ENCODE peak calls at places on chromosome 6, in five cellular contexts. One of them, this sample, is unnamed.

GRCh38 chr6:131754715-131755567 is 44.1 kb upstream of the CTAGE9 start:
- DNase-seq in nucleus accumbens: no peak
- DNase-seq in brain microvascular endothelial cell: peak
- DNase-seq in PC-9: peak
- DNase-seq in Daoy: peak
- DNase-seq in this sample: no peak

GRCh38 chr6:26477431-26477830 is 19.7 kb downstream of the BTN2A1 start:
- DNase-seq in nucleus accumbens: no peak
- DNase-seq in brain microvascular endothelial cell: no peak
- DNase-seq in PC-9: no peak
- DNase-seq in Daoy: no peak
- DNase-seq in this sample: no peak

GRCh38 chr6:44649365-44650025 is 262.0 kb downstream of the CDC5L start:
- DNase-seq in nucleus accumbens: no peak
- DNase-seq in brain microvascular endothelial cell: no peak
- DNase-seq in PC-9: no peak
- DNase-seq in Daoy: no peak
- DNase-seq in this sample: no peak

GRCh38 chr6:85428486-85428885 is 21.4 kb upstream of the NT5E start:
- DNase-seq in nucleus accumbens: no peak
- DNase-seq in brain microvascular endothelial cell: no peak
- DNase-seq in PC-9: no peak
- DNase-seq in Daoy: no peak
- DNase-seq in this sample: no peak

GRCh38 chr6:143840595-143840994 is 2.5 kb upstream of the LTV1 start:
- DNase-seq in nucleus accumbens: no peak
- DNase-seq in brain microvascular endothelial cell: no peak
- DNase-seq in PC-9: no peak
- DNase-seq in Daoy: no peak
- DNase-seq in this sample: no peak

GRCh38 chr6:42898891-42899361 is 16.9 kb upstream of the PTCRA start:
- DNase-seq in nucleus accumbens: peak
- DNase-seq in brain microvascular endothelial cell: peak
- DNase-seq in PC-9: peak
- DNase-seq in Daoy: peak
- DNase-seq in this sample: peak

GRCh38 chr6:34645627-34646026 is 50.9 kb downstream of the ILRUN start:
- DNase-seq in nucleus accumbens: no peak
- DNase-seq in brain microvascular endothelial cell: no peak
- DNase-seq in PC-9: no peak
- DNase-seq in Daoy: no peak
- DNase-seq in this sample: no peak

GRCh38 chr6:166419268-166419667 is 36.5 kb upstream of the MPC1 start:
- DNase-seq in nucleus accumbens: no peak
- DNase-seq in brain microvascular endothelial cell: peak
- DNase-seq in PC-9: no peak
- DNase-seq in Daoy: peak
- DNase-seq in this sample: no peak

GRCh38 chr6:170247178-170247701 is 43.6 kb downstream of the DLL1 start:
- DNase-seq in nucleus accumbens: no peak
- DNase-seq in brain microvascular endothelial cell: no peak
- DNase-seq in PC-9: no peak
- DNase-seq in Daoy: peak
- DNase-seq in this sample: no peak

GRCh38 chr6:4687989-4688947 is 87.9 kb upstream of the CDYL start:
- DNase-seq in nucleus accumbens: no peak
- DNase-seq in brain microvascular endothelial cell: peak
- DNase-seq in PC-9: peak
- DNase-seq in Daoy: peak
- DNase-seq in this sample: peak

GRCh38 chr6:138309695-138310094 is 68.0 kb upstream of the SMIM28 start:
- DNase-seq in nucleus accumbens: no peak
- DNase-seq in brain microvascular endothelial cell: no peak
- DNase-seq in PC-9: no peak
- DNase-seq in Daoy: no peak
- DNase-seq in this sample: no peak

This sample was measured in HCT116.